ENCODE peak calls at places on chromosomes 4 and X, in seven cellular contexts. One of them, this sample, is unnamed.

GRCh38 chr4:188282620-188283232 is 143.5 kb downstream of the TRIML1 start:
- DNase-seq in CD4-positive, alpha-beta T cell: no peak
- DNase-seq in activated T-cell treated with anti-CD3 and anti-CD28 coated beads for 48 hours: no peak
- DNase-seq in amygdala: no peak
- DNase-seq in AG10803: no peak
- DNase-seq in GM23248: no peak
- DNase-seq in fibroblast of the aortic adventitia: no peak
- DNase-seq in this sample: no peak

GRCh38 chr4:13544556-13545393 is 467 bp upstream of the NKX3-2 start:
- DNase-seq in CD4-positive, alpha-beta T cell: no peak
- DNase-seq in activated T-cell treated with anti-CD3 and anti-CD28 coated beads for 48 hours: peak
- DNase-seq in amygdala: no peak
- DNase-seq in AG10803: peak
- DNase-seq in GM23248: peak
- DNase-seq in fibroblast of the aortic adventitia: peak
- DNase-seq in this sample: peak

GRCh38 chrX:152988536-152989291 is 5.2 kb downstream of the PNMA5 start:
- DNase-seq in CD4-positive, alpha-beta T cell: no peak
- DNase-seq in activated T-cell treated with anti-CD3 and anti-CD28 coated beads for 48 hours: no peak
- DNase-seq in amygdala: no peak
- DNase-seq in AG10803: no peak
- DNase-seq in GM23248: no peak
- DNase-seq in fibroblast of the aortic adventitia: no peak
- DNase-seq in this sample: no peak

GRCh38 chr4:107278791-107279481 is 242.8 kb upstream of the DKK2 start:
- DNase-seq in CD4-positive, alpha-beta T cell: no peak
- DNase-seq in activated T-cell treated with anti-CD3 and anti-CD28 coated beads for 48 hours: no peak
- DNase-seq in amygdala: no peak
- DNase-seq in AG10803: peak
- DNase-seq in GM23248: peak
- DNase-seq in fibroblast of the aortic adventitia: peak
- DNase-seq in this sample: no peak

GRCh38 chrX:67574696-67575095 is 30.9 kb downstream of the AR start:
- DNase-seq in CD4-positive, alpha-beta T cell: no peak
- DNase-seq in activated T-cell treated with anti-CD3 and anti-CD28 coated beads for 48 hours: no peak
- DNase-seq in amygdala: no peak
- DNase-seq in AG10803: no peak
- DNase-seq in GM23248: no peak
- DNase-seq in fibroblast of the aortic adventitia: peak
- DNase-seq in this sample: no peak

GRCh38 chr4:37873383-37873782 is 17.5 kb upstream of the TBC1D1 start:
- DNase-seq in CD4-positive, alpha-beta T cell: no peak
- DNase-seq in activated T-cell treated with anti-CD3 and anti-CD28 coated beads for 48 hours: no peak
- DNase-seq in amygdala: no peak
- DNase-seq in AG10803: peak
- DNase-seq in GM23248: peak
- DNase-seq in fibroblast of the aortic adventitia: peak
- DNase-seq in this sample: no peak

GRCh38 chr4:47703964-47704363 is 133.9 kb downstream of the CORIN start:
- DNase-seq in CD4-positive, alpha-beta T cell: no peak
- DNase-seq in activated T-cell treated with anti-CD3 and anti-CD28 coated beads for 48 hours: no peak
- DNase-seq in amygdala: no peak
- DNase-seq in AG10803: peak
- DNase-seq in GM23248: peak
- DNase-seq in fibroblast of the aortic adventitia: no peak
- DNase-seq in this sample: no peak

GRCh38 chrX:42398967-42399631 is 378.9 kb downstream of the PPP1R2C start:
- DNase-seq in CD4-positive, alpha-beta T cell: no peak
- DNase-seq in activated T-cell treated with anti-CD3 and anti-CD28 coated beads for 48 hours: no peak
- DNase-seq in amygdala: no peak
- DNase-seq in AG10803: no peak
- DNase-seq in GM23248: no peak
- DNase-seq in fibroblast of the aortic adventitia: peak
- DNase-seq in this sample: peak

GRCh38 chrX:129933700-129934099 is 27.7 kb downstream of the UTP14A start:
- DNase-seq in CD4-positive, alpha-beta T cell: no peak
- DNase-seq in activated T-cell treated with anti-CD3 and anti-CD28 coated beads for 48 hours: no peak
- DNase-seq in amygdala: no peak
- DNase-seq in AG10803: no peak
- DNase-seq in GM23248: peak
- DNase-seq in fibroblast of the aortic adventitia: no peak
- DNase-seq in this sample: no peak